ENCODE peak calls at places on chromosomes 1 and 21, in four cellular contexts. W is fibroblast of lung, Y is GM23248, Q is endothelial cell of umbilical vein. Z is an unnamed sample.

GRCh38 chr1:84571150-84571535 is 3.1 kb downstream of the CTBS start:
- DNase-seq in W (peak; percentile 62), Y (peak; percentile 61), Q (peak; percentile 9), Z (no peak)

GRCh38 chr1:222347627-222348026 is 200.3 kb downstream of the HHIPL2 start:
- DNase-seq in W (no peak), Y (no peak), Q (no peak), Z (no peak)

GRCh38 chr1:38549191-38549590 is 310.4 kb downstream of the RRAGC start:
- DNase-seq in W (no peak), Y (no peak), Q (no peak), Z (no peak)

GRCh38 chr1:20728371-20729154 is 3.9 kb downstream of the SH2D5 start:
- DNase-seq in W (no peak), Y (no peak), Q (no peak), Z (no peak)

GRCh38 chr1:31551206-31551605 is 25.1 kb upstream of the TINAGL1 start:
- DNase-seq in W (peak; percentile 51), Y (no peak), Q (peak; percentile 39), Z (no peak)

GRCh38 chr1:206040328-206040727 is 12.6 kb upstream of the RHEX start:
- DNase-seq in W (no peak), Y (no peak), Q (no peak), Z (no peak)

GRCh38 chr1:159829822-159830455 is 3.3 kb downstream of the SLAMF8 start:
- DNase-seq in W (peak; percentile 79), Y (peak; percentile 87), Q (no peak), Z (no peak)

GRCh38 chr1:19083081-19083480 is 126.6 kb upstream of the IFFO2 start:
- DNase-seq in W (peak; percentile 90), Y (no peak), Q (peak; percentile 94), Z (no peak)

GRCh38 chr1:16114527-16115467 is 41.1 kb downstream of the EPHA2 start:
- DNase-seq in W (no peak), Y (no peak), Q (no peak), Z (no peak)

GRCh38 chr21:38806153-38806941 is 618 bp downstream of the ETS2 start:
- DNase-seq in W (peak; percentile 10), Y (peak; percentile 41), Q (no peak), Z (peak; percentile 49)

GRCh38 chr1:3796215-3797193 is at the start of gene LRRC47:
- DNase-seq in W (peak; percentile 90), Y (peak; percentile 96), Q (peak; percentile 89), Z (peak; percentile 76)

GRCh38 chr1:29641921-29642320 is 405.6 kb downstream of the PTPRU start:
- DNase-seq in W (no peak), Y (no peak), Q (no peak), Z (no peak)

GRCh38 chr1:48054246-48054645 is 57.1 kb upstream of the TRABD2B start:
- DNase-seq in W (no peak), Y (no peak), Q (no peak), Z (no peak)

GRCh38 chr1:209789245-209789644 is 4.9 kb upstream of the C1orf74 start:
- DNase-seq in W (no peak), Y (no peak), Q (no peak), Z (no peak)

GRCh38 chr21:24829397-24829796 is 777.9 kb downstream of the MRPL39 start:
- DNase-seq in W (no peak), Y (no peak), Q (no peak), Z (no peak)

GRCh38 chr1:214827883-214828282 is 224.9 kb downstream of the CENPF start:
- DNase-seq in W (no peak), Y (no peak), Q (no peak), Z (no peak)

GRCh38 chr1:100927276-100927675 is 31.4 kb downstream of the SLC30A7 start:
- DNase-seq in W (no peak), Y (no peak), Q (no peak), Z (no peak)

GRCh38 chr1:243977104-243977503 is 74.0 kb upstream of the ZBTB18 start:
- DNase-seq in W (peak; percentile 53), Y (peak; percentile 7), Q (no peak), Z (no peak)

GRCh38 chr1:31843506-31843905 is 27.7 kb upstream of the SPOCD1 start:
- DNase-seq in W (peak; percentile 62), Y (peak; percentile 97), Q (peak; percentile 4), Z (no peak)

GRCh38 chr1:205317311-205317917 is 4.1 kb downstream of the NUAK2 start:
- DNase-seq in W (peak; percentile 59), Y (no peak), Q (peak; percentile 59), Z (no peak)

GRCh38 chr21:39631842-39632577 is 19.3 kb downstream of the B3GALT5 start:
- DNase-seq in W (no peak), Y (no peak), Q (no peak), Z (no peak)

GRCh38 chr21:41684381-41685245 is 82.2 kb downstream of the RIPK4 start:
- DNase-seq in W (peak; percentile 82), Y (peak; percentile 70), Q (no peak), Z (no peak)

GRCh38 chr1:18907021-18907913 is 4.9 kb upstream of the ALDH4A1 start:
- DNase-seq in W (no peak), Y (peak; percentile 71), Q (peak; percentile 79), Z (peak; percentile 47)

GRCh38 chr1:40704817-40705733 is 13.6 kb downstream of the NFYC start:
- DNase-seq in W (no peak), Y (no peak), Q (no peak), Z (no peak)

GRCh38 chr1:198556969-198557368 is 16.5 kb upstream of the ATP6V1G3 start:
- DNase-seq in W (no peak), Y (peak; percentile 2), Q (no peak), Z (no peak)

GRCh38 chr1:214506972-214507431 is 44.4 kb downstream of the PTPN14 start:
- DNase-seq in W (peak; percentile 57), Y (no peak), Q (no peak), Z (no peak)

GRCh38 chr1:180230791-180231505 is 884 bp downstream of the LHX4 start:
- DNase-seq in W (peak; percentile 70), Y (peak; percentile 55), Q (peak; percentile 34), Z (no peak)

GRCh38 chr1:188937965-188938551 is 1539.6 kb downstream of the BRINP3 start:
- DNase-seq in W (peak; percentile 64), Y (no peak), Q (peak; percentile 53), Z (no peak)

GRCh38 chr1:54331843-54332688 is 74.1 kb downstream of the SSBP3 start:
- DNase-seq in W (no peak), Y (no peak), Q (no peak), Z (no peak)
- H3K9ac ChIP-seq in W (no peak overlapping the region), Y (no peak overlapping the region), Q (no peak overlapping the region), Z (peak overlapping the region; percentile 5)

GRCh38 chr1:22745675-22746585 is 35.3 kb downstream of the EPHB2 start:
- DNase-seq in W (peak; percentile 85), Y (peak; percentile 80), Q (peak; percentile 74), Z (no peak)
- H2AFZ ChIP-seq in W (no peak overlapping the region), Y (no peak overlapping the region), Q (no peak overlapping the region), Z (no peak overlapping the region)

GRCh38 chr1:58745666-58746065 is 38.2 kb downstream of the JUN start:
- DNase-seq in W (peak; percentile 16), Y (no peak), Q (no peak), Z (no peak)
- H3K9ac ChIP-seq in W (no peak overlapping the region), Y (no peak overlapping the region), Q (no peak overlapping the region), Z (no peak overlapping the region)

DNA sequence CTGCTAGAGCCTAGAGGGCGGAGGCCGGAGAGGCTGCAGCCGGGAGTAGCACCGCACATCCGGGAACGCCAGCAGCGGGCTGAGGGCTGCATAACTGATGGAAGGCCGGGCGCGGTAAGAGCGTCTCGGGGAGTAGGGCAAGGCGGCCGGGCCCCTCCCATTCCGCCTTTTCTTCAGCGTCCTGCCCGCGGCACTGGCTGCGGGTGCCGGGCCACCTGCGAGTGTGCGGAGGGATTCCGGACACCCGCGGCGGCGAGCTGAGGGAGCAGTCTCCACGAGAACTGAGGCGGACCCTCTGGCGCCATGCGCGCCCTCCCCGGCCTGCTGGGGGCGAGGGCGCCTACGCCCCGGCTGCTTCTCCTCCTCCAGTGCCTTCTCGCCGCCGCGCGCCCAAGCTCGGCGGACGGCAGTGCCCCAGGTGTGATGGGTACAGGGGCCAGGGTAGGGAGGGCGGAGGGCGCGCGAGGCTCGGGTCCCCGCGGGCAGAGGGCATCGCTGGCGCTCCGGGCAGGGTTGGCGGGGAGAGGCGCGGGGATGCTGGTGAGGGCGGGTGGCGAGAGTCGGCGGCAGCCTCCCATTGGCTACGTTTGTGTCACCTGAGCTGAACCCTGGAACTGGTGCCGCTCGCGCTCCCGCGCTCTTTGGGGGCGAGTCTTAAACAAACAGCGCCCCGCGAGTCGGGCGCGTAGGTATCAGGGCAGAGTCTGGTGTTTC is 334.4 kb downstream of the SRGAP2C start:
- DNase-seq in W (peak; percentile 8), Y (peak; percentile 28), Q (peak; percentile 1), Z (peak; percentile 60)
- H2AFZ ChIP-seq in W (no peak overlapping the region), Y (peak overlapping the region; percentile 58), Q (peak overlapping the region; percentile 86), Z (peak overlapping the region; percentile 97)